ENCODE peak calls at places on chromosomes 3 and 15, in six cellular contexts. D is cardiac muscle cell, C is tibial nerve, A is stomach, O is PC-3, G is upper lobe of right lung. F is an unnamed sample. For H3K4me1, the result is how much of the 10 kb centered on the place peaks cover.

GRCh38 chr3:46667657-46668056 is 25.8 kb downstream of the ALS2CL start:
- DNase-seq in D (no peak), A (peak), C (no peak), O (no peak), G (peak), F (no peak)

GRCh38 chr3:173893066-173893465 is 495.5 kb downstream of the NLGN1 start:
- DNase-seq in O (peak), G (no peak), D (no peak), A (no peak), C (no peak), F (no peak)

GRCh38 chr15:52019394-52020252 is 604 bp downstream of the MAPK6 start:
- DNase-seq in C (peak), A (peak), O (peak), D (peak), G (peak), F (peak)

GRCh38 chr3:53084310-53085001 is 38.6 kb upstream of the SFMBT1 start:
- DNase-seq in D (peak), C (no peak), A (no peak), G (peak), O (no peak), F (no peak)

GRCh38 chr3:190538288-190538687 is 24.4 kb downstream of the IL1RAP start:
- DNase-seq in G (no peak), A (no peak), D (no peak), O (no peak), C (no peak), F (no peak)

GRCh38 chr3:149511040-149511626 is 36.6 kb downstream of the TM4SF4 start:
- DNase-seq in G (no peak), C (no peak), O (no peak), D (no peak), A (no peak), F (no peak)

GRCh38 chr3:101556064-101556463 is 5.6 kb upstream of the TRMT10C start:
- DNase-seq in D (no peak), C (no peak), O (no peak), G (no peak), A (no peak), F (no peak)

GRCh38 chr15:99427668-99428361 is 138.0 kb upstream of the MEF2A start:
- DNase-seq in C (no peak), O (no peak), G (peak), A (no peak), D (no peak), F (no peak)

GRCh38 chr3:129576514-129577345 is 29.7 kb downstream of the PLXND1 start:
- DNase-seq in C (no peak), O (no peak), G (no peak), A (peak), D (no peak), F (no peak)

GRCh38 chr3:52289747-52290595 is 2.3 kb downstream of the GLYCTK start:
- DNase-seq in G (peak), A (peak), C (no peak), D (no peak), O (no peak), F (no peak)

GRCh38 chr15:31843426-31844055 is 186.8 kb upstream of the CHRNA7 start:
- DNase-seq in C (no peak), A (no peak), G (no peak), O (no peak), D (no peak), F (no peak)

GRCh38 chr3:116263842-116264545 is 181.3 kb downstream of the LSAMP start:
- DNase-seq in G (no peak), C (no peak), A (no peak), O (no peak), D (no peak), F (no peak)

GRCh38 chr3:82163907-82164520 is 402.6 kb upstream of the GBE1 start:
- DNase-seq in C (no peak), D (no peak), A (no peak), G (no peak), O (peak), F (no peak)

GRCh38 chr3:79729096-79729495 is 38.7 kb downstream of the ROBO1 start:
- DNase-seq in C (no peak), O (peak), D (peak), A (no peak), G (no peak), F (no peak)

GRCh38 chr3:111069974-111070751 is 1.5 kb upstream of the NECTIN3 start:
- DNase-seq in G (no peak), O (no peak), C (no peak), D (peak), A (no peak), F (no peak)

GRCh38 chr3:181363231-181363630 is 348.5 kb upstream of the SOX2 start:
- DNase-seq in C (no peak), O (no peak), G (no peak), A (no peak), D (no peak), F (no peak)

GRCh38 chr15:85685366-85685765 is 109.4 kb downstream of the KLHL25 start:
- DNase-seq in O (no peak), D (no peak), G (no peak), C (no peak), A (no peak), F (no peak)

GRCh38 chr3:66639794-66640356 is 139.1 kb upstream of the LRIG1 start:
- DNase-seq in G (no peak), C (no peak), O (no peak), D (no peak), A (no peak), F (no peak)

GRCh38 chr15:80695911-80696651 is 971 bp downstream of the ABHD17C start:
- DNase-seq in O (peak), A (peak), C (no peak), D (peak), G (peak), F (no peak)

GRCh38 chr3:114411292-114411691 is 117.5 kb downstream of the TIGIT start:
- DNase-seq in D (no peak), G (no peak), A (no peak), O (no peak), C (no peak), F (no peak)

GRCh38 chr3:5010706-5011554 is 31.7 kb downstream of the BHLHE40 start:
- DNase-seq in G (peak), A (no peak), D (no peak), C (no peak), O (no peak), F (no peak)

GRCh38 chr3:194931366-194931765 is 245.7 kb downstream of the FAM43A start:
- DNase-seq in D (no peak), C (no peak), A (no peak), G (no peak), O (no peak), F (no peak)

GRCh38 chr15:42048080-42048820 is 27.4 kb upstream of the PLA2G4E start:
- DNase-seq in C (no peak), A (no peak), D (no peak), O (no peak), G (no peak), F (no peak)

GRCh38 chr3:30259730-30260129 is 346.7 kb upstream of the TGFBR2 start:
- DNase-seq in O (no peak), A (no peak), C (no peak), G (no peak), D (no peak), F (no peak)

GRCh38 chr3:100159564-100160153 is 45.4 kb upstream of the FILIP1L start:
- DNase-seq in C (no peak), D (no peak), A (no peak), O (peak), G (no peak), F (peak)

GRCh38 chr3:57977755-57978715 is 30.2 kb upstream of the FLNB start:
- DNase-seq in D (no peak), G (no peak), O (peak), C (no peak), A (no peak), F (no peak)

GRCh38 chr3:124118397-124118796 is 126.5 kb upstream of the ROPN1 start:
- DNase-seq in A (no peak), O (peak), C (no peak), G (no peak), D (no peak), F (no peak)

GRCh38 chr3:85255954-85256353 is 297.2 kb downstream of the CADM2 start:
- DNase-seq in G (no peak), A (no peak), D (no peak), C (no peak), O (no peak), F (no peak)

GRCh38 chr3:10273697-10274305 is 18.9 kb downstream of the GHRL start:
- DNase-seq in G (no peak), O (no peak), D (no peak), A (no peak), C (no peak), F (no peak)

GRCh38 chr15:85477730-85478129 is 97.3 kb downstream of the AKAP13 start:
- DNase-seq in O (peak), A (no peak), D (no peak), G (no peak), C (no peak), F (peak)

GRCh38 chr3:43707998-43708397 is 17.3 kb downstream of the ABHD5 start:
- DNase-seq in D (no peak), A (no peak), G (no peak), O (peak), C (no peak), F (peak)

GRCh38 chr3:57777774-57778173 is 21.7 kb downstream of the SLMAP start:
- DNase-seq in A (no peak), G (no peak), O (no peak), D (no peak), C (no peak), F (no peak)

GRCh38 chr3:77259701-77260100 is 219.8 kb downstream of the ROBO2 start:
- DNase-seq in C (no peak), A (no peak), D (no peak), G (no peak), O (no peak), F (no peak)

GRCh38 chr3:153357436-153357835 is 195.4 kb downstream of the RAP2B start:
- DNase-seq in O (peak), C (no peak), D (no peak), A (no peak), G (no peak), F (no peak)

GRCh38 chr3:171810278-171811058 is at the start of gene PLD1:
- DNase-seq in G (peak), D (peak), O (peak), C (peak), A (peak), F (peak)

GRCh38 chr3:64462203-64463120 is 225.3 kb downstream of the ADAMTS9 start:
- DNase-seq in O (no peak), G (no peak), A (no peak), C (no peak), D (no peak), F (peak)

GRCh38 chr3:64460877-64461276 is 226.9 kb downstream of the ADAMTS9 start:
- DNase-seq in A (no peak), C (no peak), D (no peak), O (no peak), G (no peak), F (peak)

GRCh38 chr3:64456674-64457073 is 231.1 kb downstream of the ADAMTS9 start:
- DNase-seq in D (no peak), A (no peak), O (no peak), C (no peak), G (no peak), F (no peak)

GRCh38 chr3:64457811-64458210 is 230.0 kb downstream of the ADAMTS9 start:
- DNase-seq in C (no peak), D (no peak), G (no peak), O (no peak), A (no peak), F (no peak)

DNA sequence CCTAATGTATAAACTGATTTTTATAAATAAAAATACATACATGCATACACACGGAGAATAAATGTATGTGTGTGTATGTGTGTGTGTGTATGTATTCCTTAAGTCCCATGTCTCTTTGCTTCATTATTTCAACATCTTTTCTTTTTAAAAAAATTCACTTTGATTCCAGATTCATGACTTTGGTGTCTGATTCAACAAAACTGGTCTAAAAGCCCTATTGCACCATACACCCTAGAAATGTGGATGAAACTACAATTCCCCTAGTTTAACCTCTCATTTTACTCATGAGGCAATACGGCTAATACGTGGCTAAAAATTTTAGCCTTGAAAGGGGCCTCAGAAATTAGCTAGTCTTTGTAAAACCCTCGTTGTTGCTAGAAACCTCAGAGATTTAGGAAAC is 228.1 kb downstream of the ADAMTS9 start:
- DNase-seq in A (no peak), D (no peak), O (no peak), C (no peak), G (no peak), F (no peak)
- H3K4me1 ChIP-seq in A (under half), D (under half), O (under half), C (under half), G (under half), F (under half)

GRCh38 chr3:160478338-160478737 is 28.8 kb upstream of the TRIM59 start:
- DNase-seq in A (no peak), O (no peak), D (no peak), G (no peak), C (no peak), F (peak)
- H3K27ac ChIP-seq in A (no peak), O (no peak), D (no peak), G (no peak), C (no peak), F (peak)

GRCh38 chr3:39794880-39795279 is 14.5 kb upstream of the MYRIP start:
- DNase-seq in G (no peak), O (no peak), A (no peak), D (no peak), C (no peak), F (no peak)
- H3K4me1 ChIP-seq in G (under half), O (under half), A (under half), D (under half), C (under half), F (under half)

GRCh38 chr15:48559270-48559669 is 86.2 kb downstream of the FBN1 start:
- DNase-seq in D (no peak), O (no peak), G (no peak), C (no peak), A (no peak), F (peak)
- H3K27ac ChIP-seq in D (no peak), O (no peak), G (no peak), C (no peak), A (peak), F (peak)

GRCh38 chr15:78937132-78937739 is 7.6 kb downstream of the CTSH start:
- DNase-seq in O (no peak), G (peak), A (no peak), D (no peak), C (no peak), F (no peak)

GRCh38 chr15:78943692-78944091 is 1.2 kb downstream of the CTSH start:
- DNase-seq in A (no peak), O (no peak), C (no peak), G (no peak), D (no peak), F (no peak)

GRCh38 chr15:78934063-78935023 is 10.5 kb downstream of the CTSH start:
- DNase-seq in G (peak), A (peak), D (no peak), C (no peak), O (no peak), F (no peak)

GRCh38 chr15:78942741-78943140 is 2.1 kb downstream of the CTSH start:
- DNase-seq in C (no peak), A (no peak), D (no peak), O (no peak), G (no peak), F (no peak)

GRCh38 chr15:78938608-78939488 is 6.0 kb downstream of the CTSH start:
- DNase-seq in O (no peak), D (no peak), A (no peak), C (no peak), G (no peak), F (no peak)
- H3K4me1 ChIP-seq in O (under half), D (under half), A (under half), C (under half), G (under half), F (under half)

DNA sequence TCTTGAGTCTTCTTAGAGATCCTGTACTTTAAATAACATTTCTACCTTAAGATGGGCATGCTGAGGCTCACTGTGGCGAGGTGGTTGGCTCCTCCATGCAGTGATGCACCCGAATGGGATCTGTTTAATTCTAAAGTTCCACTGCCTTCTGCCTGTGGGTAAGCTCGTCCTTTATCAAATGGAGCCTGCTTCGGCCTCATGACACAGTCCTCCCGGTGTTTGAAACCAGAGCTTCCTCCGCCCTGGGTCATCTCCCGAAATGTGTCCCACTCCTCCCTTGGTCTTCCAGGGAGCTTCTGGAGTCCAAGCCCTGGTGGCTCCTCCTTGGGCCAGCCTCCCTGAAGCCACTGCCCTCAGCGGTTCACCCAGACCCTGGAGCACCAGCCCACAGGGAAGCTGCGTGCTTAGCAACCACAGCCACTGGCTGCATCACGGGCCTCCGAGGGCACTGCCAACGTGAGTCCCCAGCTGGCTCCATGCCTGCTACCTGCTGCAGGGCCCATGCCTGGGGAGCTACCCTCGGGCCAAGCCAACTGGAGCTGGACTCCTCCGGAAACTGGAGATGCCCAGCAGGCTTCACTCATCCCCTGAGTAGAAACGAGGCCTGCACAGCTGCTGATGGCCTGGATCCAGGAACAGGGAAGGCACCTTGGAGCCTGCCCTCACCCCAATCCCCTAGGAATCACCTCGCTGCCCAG is 3.3 kb downstream of the RHCG start:
- DNase-seq in D (no peak), C (no peak), G (no peak), A (no peak), O (no peak), F (no peak)
- H3K27ac ChIP-seq in D (no peak), C (no peak), G (no peak), A (no peak), O (no peak), F (no peak)

DNA sequence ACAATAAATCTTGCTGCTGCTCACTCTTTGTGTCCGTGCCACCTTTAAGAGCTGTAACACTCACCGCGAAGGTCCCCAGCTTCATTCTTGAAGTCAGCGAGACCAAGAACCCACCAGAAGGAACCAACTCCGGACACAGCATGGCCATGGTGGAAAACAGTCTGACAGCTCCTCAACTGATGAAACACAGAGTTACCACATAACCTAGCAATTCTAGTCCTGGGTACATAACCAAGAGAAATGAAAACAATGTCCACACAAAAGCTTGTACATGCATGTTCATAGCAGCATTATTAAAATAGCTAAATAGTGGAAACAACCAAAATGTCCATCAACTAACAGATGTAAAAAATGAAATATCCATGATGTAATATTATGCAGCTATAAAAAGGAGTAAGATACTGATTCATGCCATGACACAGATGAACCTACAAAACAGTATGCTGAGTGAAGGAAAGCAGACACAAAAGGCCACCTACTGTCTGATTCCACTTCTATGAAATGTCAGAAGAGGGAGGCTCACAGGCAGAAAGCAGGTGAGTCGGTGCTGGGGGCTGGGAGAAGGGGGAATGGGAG is 36.8 kb downstream of the VGLL4 start:
- DNase-seq in G (no peak), C (no peak), A (no peak), D (no peak), O (no peak), F (no peak)
- H3K4me1 ChIP-seq in G (under half), C (under half), A (half or more), D (half or more), O (under half), F (half or more)

GRCh38 chr3:71392277-71392676 is 191.3 kb downstream of the FOXP1 start:
- DNase-seq in C (no peak), G (no peak), O (no peak), A (no peak), D (no peak), F (no peak)

GRCh38 chr3:71388535-71389120 is 194.9 kb downstream of the FOXP1 start:
- DNase-seq in D (no peak), O (no peak), G (no peak), A (no peak), C (no peak), F (no peak)

GRCh38 chr3:71389191-71389590 is 194.3 kb downstream of the FOXP1 start:
- DNase-seq in C (no peak), D (no peak), G (no peak), A (no peak), O (no peak), F (no peak)

GRCh38 chr3:71391361-71391760 is 192.2 kb downstream of the FOXP1 start:
- DNase-seq in O (no peak), A (no peak), C (no peak), G (no peak), D (no peak), F (no peak)

DNA sequence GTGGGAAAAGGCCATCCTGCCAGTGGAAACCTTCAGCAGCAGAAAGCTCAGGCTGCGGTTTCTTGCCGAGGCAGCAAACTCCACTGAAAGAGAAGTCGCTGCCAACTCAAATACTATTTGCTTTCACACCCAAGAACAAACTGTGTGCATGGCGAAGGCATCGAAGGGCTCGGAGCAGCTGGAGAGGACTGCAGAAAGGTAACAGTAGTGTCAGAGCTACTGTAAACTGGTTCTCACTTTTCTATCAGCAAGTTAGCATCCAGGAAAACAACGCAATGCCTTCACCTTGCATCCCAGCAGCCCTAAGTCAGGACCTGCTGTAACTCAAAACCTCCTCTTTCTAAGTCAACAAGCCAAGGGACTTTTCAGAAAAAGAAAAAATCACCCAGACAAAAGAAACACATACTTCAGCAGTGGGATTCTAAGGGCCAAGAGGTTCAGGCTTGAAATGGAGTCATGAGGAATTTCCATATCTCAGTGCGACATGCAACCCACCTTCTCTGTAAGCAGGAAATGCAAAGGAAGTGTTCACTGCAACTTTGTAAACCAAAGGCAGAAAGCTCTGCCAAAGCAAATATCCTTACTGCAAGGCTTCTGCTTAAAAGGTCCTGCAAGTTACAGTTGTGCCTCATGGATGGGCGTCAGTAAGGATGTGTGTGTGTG is 193.5 kb downstream of the FOXP1 start:
- DNase-seq in A (peak), C (no peak), D (peak), G (peak), O (peak), F (no peak)
- H3K27ac ChIP-seq in A (peak), C (no peak), D (peak), G (peak), O (peak), F (peak)

F was measured in SJSA1.